ENCODE peak calls at places on chromosomes 1 and 21, in seven cellular contexts. One of them, this sample, is unnamed.

GRCh38 chr21:35226302-35226701 is 177.2 kb upstream of the RUNX1 start:
- DNase-seq in Caco-2: no peak
- DNase-seq in AG10803: peak
- DNase-seq in IMR-90: peak
- DNase-seq in iPS DF 6.9: no peak
- DNase-seq in GM12865: no peak
- DNase-seq in fibroblast of pulmonary artery: no peak
- DNase-seq in this sample: no peak

GRCh38 chr1:58592521-58593134 is 15.6 kb upstream of the TACSTD2 start:
- DNase-seq in Caco-2: no peak
- DNase-seq in AG10803: peak
- DNase-seq in IMR-90: peak
- DNase-seq in iPS DF 6.9: no peak
- DNase-seq in GM12865: no peak
- DNase-seq in fibroblast of pulmonary artery: peak
- DNase-seq in this sample: peak

GRCh38 chr1:3352952-3353331 is 101.5 kb upstream of the ARHGEF16 start:
- DNase-seq in Caco-2: no peak
- DNase-seq in AG10803: no peak
- DNase-seq in IMR-90: no peak
- DNase-seq in iPS DF 6.9: no peak
- DNase-seq in GM12865: no peak
- DNase-seq in fibroblast of pulmonary artery: peak
- DNase-seq in this sample: peak

GRCh38 chr1:245079021-245079609 is 75.7 kb upstream of the KIF26B start:
- DNase-seq in Caco-2: no peak
- DNase-seq in AG10803: peak
- DNase-seq in IMR-90: peak
- DNase-seq in iPS DF 6.9: no peak
- DNase-seq in GM12865: peak
- DNase-seq in fibroblast of pulmonary artery: peak
- DNase-seq in this sample: peak

GRCh38 chr1:211101481-211101880 is 32.5 kb downstream of the KCNH1 start:
- DNase-seq in Caco-2: no peak
- DNase-seq in AG10803: no peak
- DNase-seq in IMR-90: no peak
- DNase-seq in iPS DF 6.9: no peak
- DNase-seq in GM12865: no peak
- DNase-seq in fibroblast of pulmonary artery: no peak
- DNase-seq in this sample: no peak

GRCh38 chr1:225427249-225428065 is at the start of gene LBR:
- DNase-seq in Caco-2: no peak
- DNase-seq in AG10803: peak
- DNase-seq in IMR-90: peak
- DNase-seq in iPS DF 6.9: no peak
- DNase-seq in GM12865: peak
- DNase-seq in fibroblast of pulmonary artery: no peak
- DNase-seq in this sample: no peak

GRCh38 chr1:173960625-173961024 is 43.5 kb upstream of the SERPINC1 start:
- DNase-seq in Caco-2: no peak
- DNase-seq in AG10803: no peak
- DNase-seq in IMR-90: no peak
- DNase-seq in iPS DF 6.9: no peak
- DNase-seq in GM12865: no peak
- DNase-seq in fibroblast of pulmonary artery: peak
- DNase-seq in this sample: no peak

GRCh38 chr1:55894521-55894920 is 679.4 kb upstream of the USP24 start:
- DNase-seq in Caco-2: no peak
- DNase-seq in AG10803: peak
- DNase-seq in IMR-90: peak
- DNase-seq in iPS DF 6.9: no peak
- DNase-seq in GM12865: no peak
- DNase-seq in fibroblast of pulmonary artery: peak
- DNase-seq in this sample: peak

GRCh38 chr21:26632691-26633090 is 59.6 kb upstream of the CYYR1 start:
- DNase-seq in Caco-2: no peak
- DNase-seq in AG10803: no peak
- DNase-seq in IMR-90: no peak
- DNase-seq in iPS DF 6.9: no peak
- DNase-seq in GM12865: no peak
- DNase-seq in fibroblast of pulmonary artery: no peak
- DNase-seq in this sample: no peak

GRCh38 chr1:8384577-8384976 is 66.7 kb downstream of the SLC45A1 start:
- DNase-seq in Caco-2: no peak
- DNase-seq in AG10803: no peak
- DNase-seq in IMR-90: no peak
- DNase-seq in iPS DF 6.9: no peak
- DNase-seq in GM12865: no peak
- DNase-seq in fibroblast of pulmonary artery: no peak
- DNase-seq in this sample: no peak

GRCh38 chr1:3308053-3308452 is 146.4 kb upstream of the ARHGEF16 start:
- DNase-seq in Caco-2: no peak
- DNase-seq in AG10803: no peak
- DNase-seq in IMR-90: no peak
- DNase-seq in iPS DF 6.9: no peak
- DNase-seq in GM12865: no peak
- DNase-seq in fibroblast of pulmonary artery: no peak
- DNase-seq in this sample: no peak

GRCh38 chr1:225737179-225737578 is 40.4 kb upstream of the SRP9 start:
- DNase-seq in Caco-2: no peak
- DNase-seq in AG10803: no peak
- DNase-seq in IMR-90: no peak
- DNase-seq in iPS DF 6.9: no peak
- DNase-seq in GM12865: no peak
- DNase-seq in fibroblast of pulmonary artery: peak
- DNase-seq in this sample: no peak

GRCh38 chr1:38489844-38490270 is 369.7 kb downstream of the RRAGC start:
- DNase-seq in Caco-2: peak
- DNase-seq in AG10803: no peak
- DNase-seq in IMR-90: peak
- DNase-seq in iPS DF 6.9: peak
- DNase-seq in GM12865: peak
- DNase-seq in fibroblast of pulmonary artery: peak
- DNase-seq in this sample: no peak

DNA sequence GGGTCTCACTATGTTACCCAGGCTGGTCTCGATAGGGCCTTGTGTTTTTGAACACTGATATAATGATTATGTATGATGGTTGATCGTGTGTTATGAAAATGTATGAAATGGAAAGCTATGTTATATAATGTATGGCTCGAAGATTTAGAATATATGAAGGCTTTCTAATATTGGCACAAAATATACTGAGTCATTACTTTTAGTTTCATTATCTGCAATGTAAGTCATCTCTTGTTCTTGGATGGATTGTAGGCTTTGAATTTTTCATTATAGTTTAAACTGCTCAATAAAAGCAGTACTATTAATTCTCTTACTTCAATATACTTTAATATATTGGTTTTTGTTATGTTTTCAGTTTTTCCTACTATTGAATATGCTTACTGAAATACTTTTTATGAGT is 10.1 kb downstream of the FMN2 start:
- DNase-seq in Caco-2: no peak
- DNase-seq in AG10803: no peak
- DNase-seq in IMR-90: no peak
- DNase-seq in iPS DF 6.9: no peak
- DNase-seq in GM12865: no peak
- DNase-seq in fibroblast of pulmonary artery: no peak
- DNase-seq in this sample: no peak
- H3K4me3 ChIP-seq in Caco-2: no peak
- H3K4me3 ChIP-seq in AG10803: no peak
- H3K4me3 ChIP-seq in IMR-90: no peak
- H3K4me3 ChIP-seq in iPS DF 6.9: no peak
- H3K4me3 ChIP-seq in GM12865: no peak
- H3K4me3 ChIP-seq in fibroblast of pulmonary artery: no peak
- H3K4me3 ChIP-seq in this sample: no peak

GRCh38 chr1:43851561-43852338 is 81.9 kb upstream of the ARTN start:
- DNase-seq in Caco-2: no peak
- DNase-seq in AG10803: no peak
- DNase-seq in IMR-90: no peak
- DNase-seq in iPS DF 6.9: no peak
- DNase-seq in GM12865: no peak
- DNase-seq in fibroblast of pulmonary artery: no peak
- DNase-seq in this sample: no peak
- H3K4me3 ChIP-seq in Caco-2: no peak
- H3K4me3 ChIP-seq in AG10803: no peak
- H3K4me3 ChIP-seq in IMR-90: no peak
- H3K4me3 ChIP-seq in iPS DF 6.9: no peak
- H3K4me3 ChIP-seq in GM12865: no peak
- H3K4me3 ChIP-seq in fibroblast of pulmonary artery: no peak
- H3K4me3 ChIP-seq in this sample: no peak

GRCh38 chr1:6448749-6449631 is 17.0 kb downstream of the TNFRSF25 start:
- DNase-seq in Caco-2: no peak
- DNase-seq in AG10803: no peak
- DNase-seq in IMR-90: no peak
- DNase-seq in iPS DF 6.9: no peak
- DNase-seq in GM12865: no peak
- DNase-seq in fibroblast of pulmonary artery: no peak
- DNase-seq in this sample: no peak
- H3K4me3 ChIP-seq in Caco-2: no peak
- H3K4me3 ChIP-seq in AG10803: no peak
- H3K4me3 ChIP-seq in IMR-90: peak
- H3K4me3 ChIP-seq in iPS DF 6.9: peak
- H3K4me3 ChIP-seq in GM12865: no peak
- H3K4me3 ChIP-seq in fibroblast of pulmonary artery: no peak
- H3K4me3 ChIP-seq in this sample: no peak

DNA sequence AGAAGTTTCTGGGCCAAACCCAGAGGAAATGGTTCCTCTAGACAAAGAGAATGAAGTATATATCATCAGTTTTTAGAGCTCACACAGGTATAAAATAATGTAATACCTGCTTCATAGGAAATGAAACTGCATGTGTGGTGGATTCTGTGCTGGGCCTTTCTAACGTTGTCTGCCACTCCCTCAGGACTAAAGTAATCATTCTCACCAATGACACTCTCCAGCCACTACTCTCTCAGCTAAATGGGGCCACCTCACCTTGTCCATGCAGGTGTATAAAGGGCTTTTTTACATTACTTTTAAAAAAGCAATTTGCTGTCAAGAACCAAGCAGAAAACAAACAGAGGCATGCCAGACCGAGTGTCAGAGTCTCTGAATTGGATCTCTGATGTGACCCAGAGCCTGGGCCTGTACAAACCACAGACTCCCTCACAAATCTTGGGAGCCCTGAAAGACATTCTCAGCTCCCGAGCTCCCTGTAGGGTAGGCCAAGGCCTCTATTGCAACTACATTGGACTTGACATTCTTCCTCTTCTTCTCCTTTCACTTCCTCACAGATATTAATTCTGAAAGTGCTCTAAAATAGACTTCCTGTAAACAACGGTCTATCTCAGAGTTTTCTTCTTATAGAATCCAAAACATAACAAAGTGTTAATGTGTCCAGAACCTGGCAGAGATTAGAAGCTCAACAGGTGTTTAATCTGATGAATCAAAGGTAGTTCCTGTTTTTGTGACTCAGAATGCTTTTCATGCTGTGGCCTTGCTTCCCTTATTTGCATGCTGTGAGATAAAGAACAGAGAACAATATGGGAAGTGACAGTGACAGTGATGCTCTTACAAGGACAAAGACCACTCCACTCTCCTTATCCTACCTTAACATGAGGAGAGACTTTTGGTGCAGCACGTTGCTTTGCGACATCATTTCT is 8.6 kb downstream of the AIM2 start:
- DNase-seq in Caco-2: no peak
- DNase-seq in AG10803: no peak
- DNase-seq in IMR-90: no peak
- DNase-seq in iPS DF 6.9: no peak
- DNase-seq in GM12865: peak
- DNase-seq in fibroblast of pulmonary artery: no peak
- DNase-seq in this sample: no peak
- H3K4me3 ChIP-seq in Caco-2: no peak
- H3K4me3 ChIP-seq in AG10803: no peak
- H3K4me3 ChIP-seq in IMR-90: no peak
- H3K4me3 ChIP-seq in iPS DF 6.9: no peak
- H3K4me3 ChIP-seq in GM12865: no peak
- H3K4me3 ChIP-seq in fibroblast of pulmonary artery: no peak
- H3K4me3 ChIP-seq in this sample: no peak

This sample was measured in skeletal muscle cell.